ENCODE peak calls at places on chromosomes 5 and 9, in eight cellular contexts. I, A, C, J, X, R, O and G are unnamed samples.
A peak's percentile ranks its signal among the peaks of the same experiment; 100 is the strongest.

GRCh38 chr5:119398713-119399492 is 43.1 kb downstream of the TNFAIP8 start:
- DNase-seq in I (no peak), A (no peak), C (peak; percentile 71), J (no peak), X (no peak), R (no peak), O (no peak), G (no peak)

GRCh38 chr5:135356522-135357318 is 42.3 kb downstream of the MACROH2A1 start:
- DNase-seq in I (peak; percentile 85), A (peak; percentile 61), C (peak; percentile 84), J (no peak), X (no peak), R (no peak), O (no peak), G (no peak)

GRCh38 chr9:110526426-110526825 is 53.1 kb downstream of the SVEP1 start:
- DNase-seq in I (no peak), A (no peak), C (peak; percentile 81), J (no peak), X (no peak), R (no peak), O (peak; percentile 39), G (no peak)

GRCh38 chr9:77562021-77562748 is 85.9 kb downstream of the GNA14 start:
- DNase-seq in I (no peak), A (no peak), C (no peak), J (no peak), X (no peak), R (no peak), O (no peak), G (no peak)

GRCh38 chr5:91386120-91386519 is 3.0 kb upstream of the ARRDC3 start:
- DNase-seq in I (no peak), A (no peak), C (no peak), J (no peak), X (no peak), R (no peak), O (no peak), G (no peak)

GRCh38 chr5:113142186-113142585 is 165.6 kb downstream of the DCP2 start:
- DNase-seq in I (no peak), A (no peak), C (peak; percentile 51), J (no peak), X (no peak), R (no peak), O (no peak), G (no peak)

GRCh38 chr5:71757590-71758543 is 38.8 kb downstream of the CARTPT start:
- DNase-seq in I (peak; percentile 59), A (peak; percentile 82), C (peak; percentile 83), J (peak; percentile 61), X (peak; percentile 86), R (peak; percentile 41), O (peak; percentile 72), G (peak; percentile 17)

GRCh38 chr5:172178301-172179031 is 9.6 kb downstream of the STK10 start:
- DNase-seq in I (no peak), A (no peak), C (no peak), J (no peak), X (no peak), R (peak; percentile 54), O (no peak), G (peak; percentile 61)

GRCh38 chr9:11702529-11702928 is 990.7 kb upstream of the TYRP1 start:
- DNase-seq in I (no peak), A (no peak), C (no peak), J (no peak), X (no peak), R (no peak), O (peak; percentile 1), G (no peak)

GRCh38 chr9:112753725-112754124 is 3.2 kb downstream of the SNX30 start:
- DNase-seq in I (no peak), A (peak; percentile 57), C (peak; percentile 97), J (peak; percentile 36), X (no peak), R (no peak), O (peak; percentile 77), G (no peak)

GRCh38 chr5:35863159-35863558 is 6.5 kb downstream of the IL7R start:
- DNase-seq in I (no peak), A (no peak), C (no peak), J (no peak), X (no peak), R (no peak), O (peak; percentile 83), G (peak; percentile 33)

GRCh38 chr5:914174-914573 is 21.5 kb downstream of the TRIP13 start:
- DNase-seq in I (no peak), A (no peak), C (no peak), J (no peak), X (no peak), R (no peak), O (no peak), G (no peak)

GRCh38 chr9:1454211-1454979 is 404.2 kb downstream of the DMRT2 start:
- DNase-seq in I (no peak), A (no peak), C (no peak), J (no peak), X (no peak), R (no peak), O (no peak), G (no peak)

GRCh38 chr9:127418037-127418471 is 6.1 kb upstream of the ZNF79 start:
- DNase-seq in I (peak; percentile 53), A (no peak), C (peak; percentile 51), J (peak; percentile 15), X (peak; percentile 92), R (no peak), O (peak; percentile 14), G (peak; percentile 51)

GRCh38 chr9:78025186-78025585 is 6.4 kb downstream of the GNAQ start:
- DNase-seq in I (no peak), A (no peak), C (no peak), J (no peak), X (no peak), R (no peak), O (no peak), G (no peak)

GRCh38 chr9:76662476-76663281 is 101.6 kb upstream of the PCA3 start:
- DNase-seq in I (no peak), A (no peak), C (no peak), J (no peak), X (no peak), R (no peak), O (no peak), G (peak; percentile 34)

DNA sequence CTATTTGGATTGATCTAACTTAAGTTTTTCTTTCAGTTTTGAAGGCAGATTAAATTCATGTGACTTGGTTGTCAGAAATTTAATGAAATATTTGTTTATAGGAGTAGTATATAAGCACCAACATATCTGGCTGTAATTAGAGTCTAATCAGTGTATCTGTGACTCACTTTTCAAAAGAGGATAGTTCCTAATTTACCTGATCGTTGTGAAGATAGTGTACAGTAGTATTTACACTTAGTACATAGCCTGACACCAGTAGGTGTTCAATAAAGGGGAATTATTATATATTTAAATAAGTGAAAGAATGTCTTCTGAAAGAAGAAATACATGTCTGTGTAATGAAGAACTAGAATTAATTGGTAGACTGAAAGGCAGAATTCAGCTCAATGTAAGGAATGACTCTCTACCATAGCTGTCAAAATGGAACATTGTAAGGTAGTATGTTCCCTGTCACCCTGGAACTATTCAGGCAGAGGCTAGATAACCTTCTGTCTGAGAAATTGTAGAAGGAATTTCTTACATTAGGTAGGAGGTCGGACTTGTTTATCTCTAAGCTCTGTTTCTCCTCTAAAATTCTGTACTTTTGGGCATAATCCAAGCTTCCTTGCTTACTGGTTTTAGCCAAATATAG is 8.6 kb downstream of the TGFBR1 start:
- DNase-seq in I (no peak), A (no peak), C (no peak), J (no peak), X (no peak), R (no peak), O (no peak), G (no peak)
- H3K79me2 ChIP-seq in I (peaks cover 97% of the 10 kb centered on the region), A (peaks cover 100% of the 10 kb centered on the region), C (peaks cover 100% of the 10 kb centered on the region), J (peaks cover 5% of the 10 kb centered on the region), X (peaks cover 100% of the 10 kb centered on the region), R (peaks cover 4% of the 10 kb centered on the region), O (peaks cover 45% of the 10 kb centered on the region), G (peaks cover 98% of the 10 kb centered on the region)

GRCh38 chr5:6551287-6551954 is 81.4 kb downstream of the NSUN2 start:
- DNase-seq in I (no peak), A (no peak), C (peak; percentile 17), J (no peak), X (no peak), R (no peak), O (peak; percentile 54), G (no peak)
- TF ChIP-seq EZH2phosphoT487 in I (no peak), A (no peak), C (no peak), J (no peak), X (no peak), R (no peak), O (no peak), G (no peak)

GRCh38 chr5:129377504-129377903 is 82.6 kb upstream of the ADAMTS19 start:
- DNase-seq in I (no peak), A (peak; percentile 81), C (no peak), J (no peak), X (no peak), R (peak; percentile 92), O (no peak), G (peak; percentile 4)

GRCh38 chr5:129384736-129385135 is 75.4 kb upstream of the ADAMTS19 start:
- DNase-seq in I (no peak), A (no peak), C (no peak), J (no peak), X (no peak), R (no peak), O (no peak), G (no peak)

GRCh38 chr5:129382921-129383672 is 77.0 kb upstream of the ADAMTS19 start:
- DNase-seq in I (no peak), A (no peak), C (no peak), J (no peak), X (no peak), R (no peak), O (no peak), G (no peak)

GRCh38 chr5:129378961-129379360 is 81.1 kb upstream of the ADAMTS19 start:
- DNase-seq in I (no peak), A (no peak), C (no peak), J (no peak), X (no peak), R (no peak), O (no peak), G (no peak)

GRCh38 chr5:129379406-129379805 is 80.7 kb upstream of the ADAMTS19 start:
- DNase-seq in I (no peak), A (no peak), C (no peak), J (no peak), X (no peak), R (peak; percentile 86), O (peak; percentile 9), G (no peak)
- H3K79me2 ChIP-seq in I (no peaks in the 10 kb centered on the region), A (no peaks in the 10 kb centered on the region), C (no peaks in the 10 kb centered on the region), J (no peaks in the 10 kb centered on the region), X (no peaks in the 10 kb centered on the region), R (no peaks in the 10 kb centered on the region), O (no peaks in the 10 kb centered on the region), G (no peaks in the 10 kb centered on the region)

DNA sequence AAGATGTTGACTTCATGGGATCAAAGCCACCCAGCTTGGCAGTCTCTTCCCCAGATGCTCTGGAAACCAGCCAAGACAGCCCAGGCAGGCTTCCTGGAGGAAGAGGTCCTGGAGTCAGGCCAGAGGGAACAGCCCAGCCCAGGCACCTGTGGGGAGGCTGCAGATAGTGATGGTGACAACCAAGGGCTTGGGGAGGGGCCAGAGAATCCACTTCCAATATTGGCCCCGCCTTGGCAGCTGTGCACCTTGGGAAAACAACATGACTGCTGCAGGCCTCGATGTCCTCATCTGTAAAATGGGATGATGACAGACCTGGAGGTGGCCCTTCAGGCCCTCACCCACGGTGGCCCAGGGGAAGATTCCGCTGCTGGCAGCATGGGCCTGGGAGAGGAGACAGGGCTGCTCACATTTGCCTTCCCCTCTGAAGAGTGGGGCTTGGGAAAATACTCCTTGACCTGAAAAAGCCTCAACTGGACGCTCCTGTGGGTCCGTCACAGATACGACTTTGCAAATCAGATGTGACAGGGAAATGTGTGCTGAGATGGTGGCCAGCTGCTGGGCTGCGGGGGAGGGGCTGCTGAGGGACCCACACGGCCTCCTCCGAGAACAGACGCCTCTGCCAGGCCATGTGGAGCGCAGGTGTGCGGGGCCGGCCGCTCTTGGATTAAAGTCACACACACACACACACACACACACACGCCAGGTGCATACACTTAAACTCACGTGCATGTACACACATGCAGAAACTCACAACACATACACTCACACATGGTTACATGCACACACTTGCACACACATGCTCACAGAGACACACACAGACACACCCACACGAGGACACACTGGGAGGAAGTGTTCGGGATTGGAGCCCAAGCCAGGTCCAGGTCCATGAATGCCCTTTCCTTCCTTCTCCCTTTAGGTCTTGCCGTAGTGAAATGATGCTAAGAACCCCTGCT is 167.2 kb downstream of the GAPVD1 start:
- DNase-seq in I (peak; percentile 82), A (no peak), C (no peak), J (peak; percentile 16), X (no peak), R (no peak), O (no peak), G (no peak)
- TF ChIP-seq EZH2phosphoT487 in I (no peak), A (no peak), C (no peak), J (no peak), X (no peak), R (no peak), O (no peak), G (no peak)